ENCODE peak calls at places on chromosome 12, in seven cellular contexts. W, X, J, I, E, A and H are unnamed samples.

GRCh38 chr12:49066120-49066519 is 3.7 kb downstream of the RHEBL1 start:
- DNase-seq in W (no peak), X (no peak), J (no peak), I (no peak), E (no peak), A (no peak), H (no peak)

GRCh38 chr12:15268927-15269552 is 47.8 kb upstream of the RERG start:
- DNase-seq in W (peak; percentile 65), X (peak; percentile 80), J (peak; percentile 71), I (peak; percentile 73), E (no peak), A (no peak), H (peak; percentile 43)

GRCh38 chr12:2492166-2492705 is 302.5 kb upstream of the FKBP4 start:
- DNase-seq in W (no peak), X (no peak), J (no peak), I (no peak), E (no peak), A (no peak), H (no peak)

GRCh38 chr12:56928262-56928661 is 5.9 kb downstream of the SDR9C7 start:
- DNase-seq in W (no peak), X (no peak), J (no peak), I (no peak), E (no peak), A (no peak), H (no peak)

GRCh38 chr12:131388164-131388795 is 322.6 kb upstream of the SFSWAP start:
- DNase-seq in W (no peak), X (no peak), J (no peak), I (no peak), E (no peak), A (peak; percentile 48), H (peak; percentile 60)

GRCh38 chr12:121801601-121802484 is 2.0 kb upstream of the SETD1B start:
- DNase-seq in W (peak; percentile 73), X (peak; percentile 60), J (no peak), I (no peak), E (no peak), A (peak; percentile 58), H (peak; percentile 64)

GRCh38 chr12:109307051-109307450 is 2.0 kb downstream of the FOXN4 start:
- DNase-seq in W (peak; percentile 58), X (no peak), J (no peak), I (no peak), E (no peak), A (no peak), H (no peak)

GRCh38 chr12:22130671-22131070 is 84.7 kb downstream of the CMAS start:
- DNase-seq in W (no peak), X (no peak), J (no peak), I (no peak), E (no peak), A (no peak), H (no peak)

GRCh38 chr12:5622280-5622679 is 190.4 kb downstream of the NTF3 start:
- DNase-seq in W (no peak), X (no peak), J (no peak), I (peak; percentile 21), E (no peak), A (no peak), H (no peak)

GRCh38 chr12:92735131-92735721 is 32.4 kb downstream of the PLEKHG7 start:
- DNase-seq in W (peak; percentile 65), X (peak; percentile 55), J (peak; percentile 16), I (peak; percentile 79), E (no peak), A (no peak), H (no peak)